ENCODE peak calls at places on chromosome 12, in nine cellular contexts. B, H, S, M, L, J, O, Q and C are unnamed samples.

GRCh38 chr12:10633541-10633940 is 20.1 kb upstream of the MAGOHB start:
- DNase-seq in O (no peak), S (no peak), J (no peak), B (no peak), M (no peak), L (no peak), Q (no peak), H (no peak), C (no peak)

GRCh38 chr12:88242161-88242925 is 100.2 kb downstream of the TMTC3 start:
- DNase-seq in Q (no peak), S (peak), B (no peak), M (peak), H (peak), J (no peak), O (peak), L (no peak), C (no peak)

GRCh38 chr12:54723653-54724256 is 75.6 kb upstream of the DCD start:
- DNase-seq in M (no peak), O (no peak), H (no peak), L (no peak), S (no peak), B (no peak), Q (peak), J (no peak), C (no peak)

GRCh38 chr12:133105620-133106019 is 24.5 kb downstream of the ZNF891 start:
- DNase-seq in B (no peak), M (no peak), O (no peak), H (no peak), Q (no peak), J (no peak), L (no peak), S (no peak), C (no peak)

GRCh38 chr12:122371475-122372045 is 50.9 kb downstream of the CLIP1 start:
- DNase-seq in J (no peak), S (no peak), H (no peak), M (no peak), L (no peak), Q (no peak), O (no peak), B (no peak), C (no peak)

GRCh38 chr12:62466018-62466595 is 519 bp upstream of the MON2 start:
- DNase-seq in B (no peak), L (peak), S (no peak), M (peak), Q (peak), J (peak), O (peak), H (peak), C (no peak)

GRCh38 chr12:124024263-124024678 is 51.3 kb downstream of the ZNF664 start:
- DNase-seq in H (no peak), O (no peak), L (no peak), B (no peak), Q (no peak), J (no peak), M (no peak), S (no peak), C (no peak)

GRCh38 chr12:76738824-76739579 is 24.9 kb upstream of the ZDHHC17 start:
- DNase-seq in J (no peak), H (no peak), L (no peak), O (no peak), S (no peak), B (no peak), M (no peak), Q (no peak), C (no peak)

GRCh38 chr12:80099259-80099658 is at the start of gene OTOGL:
- DNase-seq in B (no peak), J (no peak), Q (no peak), M (no peak), S (no peak), H (no peak), O (no peak), L (no peak), C (no peak)

GRCh38 chr12:78938341-78939084 is 73.9 kb downstream of the SYT1 start:
- DNase-seq in M (no peak), Q (no peak), O (no peak), B (no peak), H (no peak), L (no peak), S (no peak), J (no peak), C (no peak)

GRCh38 chr12:68113644-68114043 is 45.9 kb downstream of the IFNG start:
- DNase-seq in L (no peak), H (no peak), M (no peak), B (no peak), O (no peak), Q (no peak), J (no peak), S (no peak), C (no peak)

GRCh38 chr12:92234533-92234932 is 88.9 kb upstream of the BTG1 start:
- DNase-seq in J (no peak), B (no peak), L (no peak), S (no peak), Q (no peak), H (no peak), M (no peak), O (no peak), C (peak)

GRCh38 chr12:82781288-82782078 is 94.8 kb downstream of the TMTC2 start:
- DNase-seq in L (no peak), B (no peak), S (no peak), Q (no peak), J (no peak), M (no peak), H (no peak), O (no peak), C (no peak)

GRCh38 chr12:22121224-22121623 is 75.2 kb downstream of the CMAS start:
- DNase-seq in S (no peak), Q (peak), B (no peak), J (no peak), H (no peak), M (peak), L (no peak), O (no peak), C (no peak)

GRCh38 chr12:1972260-1972659 is 32.0 kb downstream of the DCP1B start:
- DNase-seq in M (no peak), O (no peak), H (no peak), S (peak), Q (no peak), L (no peak), J (no peak), B (no peak), C (no peak)

GRCh38 chr12:132168311-132169031 is 24.2 kb downstream of the NOC4L start:
- DNase-seq in Q (no peak), O (no peak), B (no peak), L (no peak), S (no peak), H (no peak), J (peak), M (no peak), C (peak)

GRCh38 chr12:64526859-64527258 is 74.9 kb downstream of the TBK1 start:
- DNase-seq in H (no peak), O (no peak), S (no peak), B (no peak), J (no peak), Q (no peak), L (no peak), M (no peak), C (no peak)

GRCh38 chr12:47144769-47145168 is 65.0 kb upstream of the AMIGO2 start:
- DNase-seq in L (no peak), O (no peak), J (no peak), B (no peak), H (no peak), Q (no peak), S (no peak), M (no peak), C (no peak)
- H3K4me3 ChIP-seq in L (no peak), O (no peak), J (no peak), B (no peak), H (no peak), Q (no peak), S (no peak), M (no peak), C (no peak)

DNA sequence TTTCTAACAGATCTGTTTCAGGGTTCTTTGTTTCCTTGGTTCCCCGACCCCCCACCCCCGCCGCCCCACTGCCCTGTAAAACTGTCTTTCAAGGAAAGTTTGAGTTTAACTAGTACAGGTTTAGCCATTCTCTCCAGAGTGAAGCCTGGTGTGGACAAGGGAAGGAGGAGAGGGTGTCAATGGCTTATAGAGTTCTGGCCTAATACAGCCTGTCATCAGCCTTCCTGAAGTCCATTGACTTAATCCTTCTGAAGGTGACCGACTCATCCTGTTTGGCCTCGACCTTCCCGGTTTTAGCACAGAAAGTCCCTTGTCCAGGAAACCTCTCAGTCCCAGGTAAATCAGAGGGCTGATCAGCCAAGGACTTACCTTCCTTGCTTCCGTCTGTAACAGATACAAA is 11.0 kb upstream of the P2RX4 start:
- DNase-seq in H (no peak), S (no peak), M (no peak), J (no peak), B (no peak), O (no peak), Q (no peak), L (no peak), C (no peak)
- H3K27ac ChIP-seq in H (no peak), S (no peak), M (no peak), J (no peak), B (no peak), O (no peak), Q (no peak), L (no peak), C (no peak)

GRCh38 chr12:104180389-104180788 is 35.2 kb upstream of the TXNRD1 start:
- DNase-seq in Q (no peak), O (no peak), S (no peak), L (no peak), J (no peak), M (no peak), B (no peak), H (no peak), C (no peak)
- TF ChIP-seq CTCF in Q (no peak), O (no peak), S (no peak), L (no peak), J (no peak), M (no peak), B (no peak), H (no peak), C (no peak)

GRCh38 chr12:108724054-108724889 is 7.0 kb downstream of the CORO1C start:
- DNase-seq in Q (no peak), H (peak), B (no peak), M (no peak), J (no peak), O (no peak), L (no peak), S (no peak), C (peak)

GRCh38 chr12:108721824-108722223 is 9.5 kb downstream of the CORO1C start:
- DNase-seq in M (no peak), H (no peak), L (no peak), B (no peak), J (no peak), O (no peak), S (no peak), Q (no peak), C (no peak)

GRCh38 chr12:108722992-108723766 is 8.1 kb downstream of the CORO1C start:
- DNase-seq in L (no peak), Q (no peak), O (peak), B (no peak), H (peak), M (peak), S (peak), J (no peak), C (peak)

GRCh38 chr12:108722463-108722862 is 8.9 kb downstream of the CORO1C start:
- DNase-seq in Q (no peak), S (no peak), L (no peak), B (no peak), H (no peak), J (no peak), O (no peak), M (no peak), C (no peak)

DNA sequence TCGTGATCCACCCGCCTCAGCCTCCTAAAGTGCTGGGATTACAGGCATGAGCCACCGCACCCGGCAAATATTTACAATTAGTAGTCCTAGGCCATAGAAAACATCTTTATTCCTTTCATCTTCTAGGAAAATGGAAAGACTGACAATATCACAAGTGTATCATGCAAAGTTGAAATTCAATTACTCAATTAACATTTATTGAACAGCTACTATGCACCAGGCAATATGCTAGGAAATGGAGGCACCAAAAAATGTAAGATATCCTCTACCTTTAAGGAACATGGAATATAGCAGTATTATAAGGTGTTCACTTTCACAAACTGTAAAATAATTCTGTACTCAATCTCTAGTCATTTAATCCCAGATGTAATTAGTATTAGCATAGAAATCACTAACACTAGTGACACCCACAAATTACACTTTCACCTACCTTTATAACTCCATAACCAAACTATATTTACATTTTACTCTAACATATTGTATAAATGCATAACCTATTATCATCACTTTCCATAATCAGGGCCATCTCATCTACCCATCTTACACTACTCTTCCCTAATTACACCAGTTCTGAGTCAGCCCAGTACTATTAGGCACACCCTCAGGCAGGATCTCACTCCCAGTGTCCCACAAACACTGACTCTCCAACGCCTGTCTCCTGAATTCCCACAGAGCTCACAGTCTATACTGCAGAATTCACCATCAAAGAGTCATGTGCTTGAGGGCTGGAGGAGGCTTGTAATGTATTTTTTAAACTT is 10.4 kb downstream of the CORO1C start:
- DNase-seq in S (no peak), H (no peak), O (no peak), Q (no peak), M (no peak), J (no peak), L (no peak), B (no peak), C (no peak)
- H3K4me3 ChIP-seq in S (no peak), H (no peak), O (no peak), Q (no peak), M (no peak), J (no peak), L (no peak), B (no peak), C (no peak)

GRCh38 chr12:69396963-69397362 is 37.4 kb downstream of the YEATS4 start:
- DNase-seq in O (no peak), S (no peak), H (no peak), J (no peak), B (no peak), L (no peak), M (no peak), Q (no peak), C (no peak)
- H3K27ac ChIP-seq in O (no peak), S (no peak), H (no peak), J (no peak), B (no peak), L (no peak), M (no peak), Q (no peak), C (no peak)